ENCODE peak calls at places on chromosomes 6 and 20, in five cellular contexts. M is astrocyte of the cerebellum, F is astrocyte of the spinal cord, T is T47D, R is lung microvascular endothelial cell. W is an unnamed sample.

GRCh38 chr6:27972750-27973149 is 15.7 kb downstream of the OR2B6 start:
- DNase-seq in T (no peak), F (no peak), R (no peak), M (no peak), W (no peak)

GRCh38 chr6:152180601-152181000 is 373.1 kb downstream of the ESR1 start:
- DNase-seq in M (no peak), T (no peak), R (no peak), F (no peak), W (no peak)

GRCh38 chr6:110509617-110510231 is 33.3 kb upstream of the SLC22A16 start:
- DNase-seq in R (peak), F (peak), M (peak), T (peak), W (no peak)

GRCh38 chr20:50110141-50111047 is 2.6 kb downstream of the UBE2V1 start:
- DNase-seq in T (peak), M (peak), F (peak), R (peak), W (no peak)

GRCh38 chr20:38023181-38024085 is 9.8 kb downstream of the TTI1 start:
- DNase-seq in R (no peak), T (peak), F (peak), M (peak), W (no peak)

GRCh38 chr6:28802417-28803336 is 121.1 kb downstream of the TRIM27 start:
- DNase-seq in M (no peak), R (no peak), F (peak), T (peak), W (no peak)

GRCh38 chr20:44134897-44135810 is 51.8 kb downstream of the JPH2 start:
- DNase-seq in R (no peak), T (peak), M (no peak), F (no peak), W (no peak)

GRCh38 chr20:37528442-37529213 is 952 bp upstream of the BLCAP start:
- DNase-seq in T (no peak), M (no peak), F (no peak), R (no peak), W (no peak)

W was measured in G401.